ENCODE peak calls at places on chromosomes 13 and 19, in five cellular contexts. G is GM12878, H is H1, T is K562, R is HepG2. X is an unnamed sample.

GRCh38 chr13:51873837-51874236 is 12.1 kb downstream of the CCDC70 start:
- DNase-seq in G (no peak), H (no peak), T (no peak), R (no peak), X (no peak)

GRCh38 chr19:6038634-6039405 is 60.9 kb upstream of the RANBP3 start:
- DNase-seq in G (peak; percentile 82), H (no peak), T (no peak), R (no peak), X (no peak)

GRCh38 chr13:50365683-50366391 is 350.6 kb downstream of the KCNRG start:
- DNase-seq in G (peak; percentile 67), H (no peak), T (no peak), R (peak; percentile 61), X (no peak)

GRCh38 chr19:53945441-53945840 is 17.3 kb upstream of the CACNG8 start:
- DNase-seq in G (no peak), H (peak; percentile 58), T (no peak), R (no peak), X (peak; percentile 24)

GRCh38 chr19:11699931-11700794 is 38.6 kb downstream of the ZNF823 start:
- DNase-seq in G (no peak), H (no peak), T (peak; percentile 38), R (peak; percentile 33), X (peak; percentile 38)

GRCh38 chr13:102968572-102969228 is 97.5 kb downstream of the SLC10A2 start:
- DNase-seq in G (no peak), H (no peak), T (no peak), R (peak; percentile 37), X (no peak)

GRCh38 chr13:54433511-54434206 is 1405.0 kb downstream of the OLFM4 start:
- DNase-seq in G (no peak), H (no peak), T (no peak), R (peak; percentile 10), X (no peak)

GRCh38 chr13:40611635-40612422 is 54.6 kb downstream of the FOXO1 start:
- DNase-seq in G (no peak), H (no peak), T (no peak), R (no peak), X (no peak)

GRCh38 chr19:44792286-44792685 is 14.6 kb downstream of the CBLC start:
- DNase-seq in G (no peak), H (no peak), T (no peak), R (no peak), X (no peak)

GRCh38 chr13:51643114-51643881 is 59.0 kb downstream of the WDFY2 start:
- DNase-seq in G (no peak), H (no peak), T (no peak), R (peak; percentile 39), X (no peak)

GRCh38 chr13:69324109-69324886 is 783.3 kb upstream of the ATXN8OS start:
- DNase-seq in G (no peak), H (no peak), T (no peak), R (peak; percentile 3), X (peak; percentile 1)

GRCh38 chr13:20702945-20703784 is at the start of gene IL17D:
- DNase-seq in G (no peak), H (peak; percentile 65), T (peak; percentile 26), R (no peak), X (no peak)

GRCh38 chr19:383040-383439 is 25.9 kb downstream of the C2CD4C start:
- DNase-seq in G (no peak), H (no peak), T (no peak), R (no peak), X (no peak)

GRCh38 chr19:6374711-6375410 is 872 bp downstream of the PSPN start:
- DNase-seq in G (no peak), H (no peak), T (no peak), R (no peak), X (no peak)

GRCh38 chr13:61728468-61728867 is 312.8 kb upstream of the PCDH20 start:
- DNase-seq in G (no peak), H (no peak), T (no peak), R (no peak), X (no peak)

GRCh38 chr19:41265376-41266153 is 1.4 kb downstream of the HNRNPUL1 start:
- DNase-seq in G (no peak), H (no peak), T (peak; percentile 24), R (peak; percentile 56), X (no peak)

GRCh38 chr13:57787058-57787791 is 155.7 kb downstream of the PCDH17 start:
- DNase-seq in G (no peak), H (no peak), T (no peak), R (no peak), X (no peak)

GRCh38 chr13:20939662-20940061 is 37.1 kb upstream of the XPO4 start:
- DNase-seq in G (no peak), H (no peak), T (no peak), R (no peak), X (no peak)

GRCh38 chr19:406121-406711 is 2.7 kb downstream of the C2CD4C start:
- DNase-seq in G (no peak), H (peak; percentile 46), T (no peak), R (no peak), X (no peak)

GRCh38 chr19:33143897-33144405 is 12.0 kb downstream of the WDR88 start:
- DNase-seq in G (no peak), H (peak; percentile 78), T (peak; percentile 80), R (peak; percentile 47), X (peak; percentile 38)

GRCh38 chr13:35514166-35514565 is 37.7 kb upstream of the MAB21L1 start:
- DNase-seq in G (no peak), H (no peak), T (no peak), R (no peak), X (no peak)

GRCh38 chr19:13120817-13121216 is 2.8 kb downstream of the NACC1 start:
- DNase-seq in G (no peak), H (no peak), T (no peak), R (no peak), X (no peak)

GRCh38 chr13:114030666-114031610 is 57.1 kb upstream of the C13orf46 start:
- DNase-seq in G (no peak), H (no peak), T (no peak), R (no peak), X (no peak)

GRCh38 chr13:100855151-100855550 is 180.6 kb upstream of the TMTC4 start:
- DNase-seq in G (no peak), H (no peak), T (no peak), R (no peak), X (no peak)

GRCh38 chr13:45786293-45786920 is 65.1 kb downstream of the SIAH3 start:
- DNase-seq in G (no peak), H (no peak), T (no peak), R (no peak), X (no peak)

GRCh38 chr19:31349160-31349881 is at the start of gene TSHZ3:
- DNase-seq in G (no peak), H (peak; percentile 80), T (peak; percentile 14), R (no peak), X (no peak)

GRCh38 chr19:507286-508203 is at the start of gene TPGS1:
- DNase-seq in G (no peak), H (peak; percentile 93), T (peak; percentile 86), R (peak; percentile 63), X (peak; percentile 40)

GRCh38 chr13:20412761-20413355 is 112.8 kb downstream of the CRYL1 start:
- DNase-seq in G (no peak), H (no peak), T (no peak), R (no peak), X (no peak)

DNA sequence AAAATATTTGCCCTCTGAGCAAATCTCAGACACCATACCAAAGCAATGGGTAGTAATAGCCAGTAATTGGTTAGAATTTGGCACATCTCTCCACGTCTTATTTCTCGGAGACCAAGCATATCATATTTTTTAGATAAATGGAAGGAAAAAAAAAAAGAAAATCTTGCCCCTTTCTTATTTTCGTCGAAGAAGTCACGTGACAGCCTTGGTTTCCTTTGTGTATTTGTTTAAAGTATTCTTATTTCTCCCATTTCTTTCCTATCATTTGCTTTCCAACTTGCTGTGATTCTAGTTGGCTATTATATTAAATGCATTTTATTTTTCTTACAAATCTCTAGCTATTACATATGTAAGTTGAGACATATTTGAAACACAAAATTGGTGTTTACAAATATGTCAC is 2155.9 kb downstream of the PCDH9 start:
- DNase-seq in G (no peak), H (no peak), T (no peak), R (no peak), X (no peak)
- TF ChIP-seq JUND in G (no peak), H (no peak), T (no peak), R (no peak), X (no peak)

DNA sequence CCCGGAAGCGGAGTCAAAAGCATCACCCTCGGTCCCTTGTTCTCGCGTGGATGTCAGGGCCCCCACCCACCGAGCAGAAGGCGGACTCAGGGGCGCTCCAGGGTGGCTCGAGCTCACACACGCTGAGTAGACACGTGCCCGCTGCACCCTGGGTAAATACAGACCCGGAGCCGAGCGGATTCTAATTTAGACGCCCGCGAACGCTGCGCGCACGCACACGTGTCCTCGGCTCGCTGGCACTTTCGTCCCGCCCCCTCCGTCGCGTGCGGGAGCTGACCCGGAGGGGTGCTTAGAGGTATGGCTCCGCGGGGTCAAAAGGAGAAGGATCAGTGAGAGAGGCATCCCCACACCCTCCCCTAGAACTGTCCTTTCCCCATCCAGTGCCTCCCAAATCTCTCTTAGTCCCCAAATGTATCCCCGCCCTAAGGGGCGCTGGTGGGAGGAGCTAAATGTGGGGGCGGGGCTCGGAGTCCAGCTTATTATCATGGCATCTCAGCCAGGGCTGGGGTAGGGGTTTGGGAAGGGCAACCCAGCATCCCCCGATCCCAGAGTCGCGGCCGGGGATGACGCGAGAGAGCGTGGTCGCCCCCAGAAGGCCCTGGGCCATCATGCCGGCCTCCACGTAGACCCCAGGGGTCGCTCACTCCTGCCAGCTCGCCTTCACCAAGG is 451 bp upstream of the ICAM5 start:
- DNase-seq in G (no peak), H (peak; percentile 93), T (peak; percentile 82), R (peak; percentile 53), X (peak; percentile 77)
- TF ChIP-seq SP1 in G (no peak), H (peak; percentile 41), T (peak; percentile 61), R (no peak), X (peak; percentile 48)

GRCh38 chr13:108302279-108302678 is 32.8 kb downstream of the TNFSF13B start:
- DNase-seq in G (no peak), H (no peak), T (no peak), R (no peak), X (no peak)

GRCh38 chr13:108304170-108305068 is 34.9 kb downstream of the TNFSF13B start:
- DNase-seq in G (no peak), H (no peak), T (no peak), R (peak; percentile 10), X (no peak)

GRCh38 chr13:108305655-108306054 is 36.1 kb downstream of the TNFSF13B start:
- DNase-seq in G (no peak), H (no peak), T (no peak), R (no peak), X (no peak)

GRCh38 chr13:108306768-108307332 is 37.3 kb downstream of the TNFSF13B start:
- DNase-seq in G (no peak), H (no peak), T (no peak), R (no peak), X (no peak)
- TF ChIP-seq RAD21 in G (no peak), H (no peak), T (no peak), R (no peak), X (no peak)

DNA sequence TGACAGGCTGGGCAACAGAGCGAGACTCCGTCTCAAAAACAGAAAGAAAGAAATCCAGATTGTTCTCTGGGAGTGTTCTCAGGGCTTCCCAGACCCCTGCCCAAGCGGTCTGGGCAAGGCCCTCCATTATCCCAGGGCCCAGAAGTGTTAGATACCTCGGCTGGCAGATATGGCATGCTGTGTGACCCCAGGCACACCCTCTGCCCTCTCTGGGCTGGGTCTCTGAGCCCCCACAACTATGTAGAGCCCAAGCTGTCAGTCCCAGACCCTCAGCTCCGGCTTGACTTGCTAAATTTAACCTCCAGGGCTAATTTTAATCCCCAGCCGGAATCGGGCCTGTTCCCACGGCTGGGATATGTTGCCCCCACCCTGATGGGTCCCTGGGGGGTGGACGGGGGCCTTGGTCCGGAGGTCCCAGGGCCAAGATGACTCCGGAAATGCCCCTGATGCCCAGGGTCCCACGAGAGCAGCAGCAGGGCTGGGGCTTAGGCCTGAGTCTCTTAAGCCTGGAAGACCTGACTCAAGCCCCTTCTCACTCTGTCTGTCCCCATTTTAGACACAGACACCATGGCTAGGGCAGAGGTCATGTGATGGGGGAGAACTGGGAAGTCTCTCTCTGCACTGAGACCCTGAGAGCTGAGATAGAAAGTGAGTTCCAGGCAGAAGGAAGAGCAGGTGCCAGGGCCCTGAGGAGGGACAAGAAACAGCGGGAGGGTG is 14.5 kb upstream of the TMEM161A start:
- DNase-seq in G (no peak), H (no peak), T (no peak), R (no peak), X (no peak)
- TF ChIP-seq JUND in G (no peak), H (no peak), T (no peak), R (no peak), X (no peak)